ENCODE peak calls at places on chromosome 2, in six cellular contexts. W is testis, M is stomach, D is tibial nerve, E is breast epithelium, Y is esophagus squamous epithelium. P is an unnamed sample. For H3K9me3, the result is how much of the 10 kb centered on the place peaks cover.

GRCh38 chr2:98087447-98088065 is 589 bp downstream of the VWA3B start:
- DNase-seq in W (no peak), M (no peak), Y (no peak), E (no peak), D (no peak), P (no peak)

GRCh38 chr2:218852911-218853667 is 6.5 kb upstream of the WNT6 start:
- DNase-seq in E (peak), D (peak), W (peak), M (peak), Y (no peak), P (no peak)

GRCh38 chr2:160221391-160222276 is 21.6 kb upstream of the ITGB6 start:
- DNase-seq in W (no peak), Y (no peak), E (peak), M (peak), D (no peak), P (peak)

GRCh38 chr2:72023678-72024390 is 123.8 kb downstream of the CYP26B1 start:
- DNase-seq in E (no peak), M (peak), D (no peak), W (no peak), Y (no peak), P (no peak)

GRCh38 chr2:203869207-203869606 is 1.6 kb downstream of the CTLA4 start:
- DNase-seq in W (no peak), Y (no peak), E (no peak), M (no peak), D (no peak), P (no peak)

GRCh38 chr2:237165405-237166276 is 80.0 kb downstream of the COPS8 start:
- DNase-seq in M (no peak), E (no peak), D (peak), Y (no peak), W (no peak), P (no peak)

GRCh38 chr2:66532972-66533868 is 98.3 kb downstream of the MEIS1 start:
- DNase-seq in E (no peak), Y (no peak), M (no peak), W (no peak), D (no peak), P (no peak)

GRCh38 chr2:27489118-27489497 is 435 bp downstream of the IFT172 start:
- DNase-seq in W (peak), M (no peak), Y (no peak), D (no peak), E (no peak), P (no peak)

GRCh38 chr2:167181134-167181533 is 292.9 kb downstream of the XIRP2 start:
- DNase-seq in E (no peak), M (no peak), W (no peak), Y (no peak), D (no peak), P (no peak)

GRCh38 chr2:161077367-161078210 is 82.6 kb upstream of the TANK start:
- DNase-seq in Y (no peak), D (peak), W (peak), E (no peak), M (no peak), P (no peak)

GRCh38 chr2:205684871-205685313 is 2.6 kb downstream of the NRP2 start:
- DNase-seq in M (no peak), W (no peak), D (no peak), Y (no peak), E (no peak), P (no peak)

GRCh38 chr2:109623923-109624322 is 9.8 kb downstream of the SOWAHC start:
- DNase-seq in E (no peak), D (no peak), W (no peak), Y (no peak), M (no peak), P (no peak)

GRCh38 chr2:236169151-236169721 is 1.1 kb upstream of the GBX2 start:
- DNase-seq in D (no peak), Y (no peak), W (no peak), E (no peak), M (no peak), P (no peak)

GRCh38 chr2:222311978-222312738 is 13.4 kb upstream of the PAX3 start:
- DNase-seq in D (no peak), Y (no peak), W (no peak), M (no peak), E (no peak), P (peak)

GRCh38 chr2:22340711-22341110 is 1044.3 kb upstream of the KLHL29 start:
- DNase-seq in M (no peak), E (no peak), D (no peak), Y (no peak), W (no peak), P (no peak)

GRCh38 chr2:238134393-238134785 is 4.1 kb upstream of the KLHL30 start:
- DNase-seq in M (no peak), D (no peak), E (no peak), Y (no peak), W (no peak), P (no peak)

GRCh38 chr2:9967053-9967775 is 15.7 kb downstream of the GRHL1 start:
- DNase-seq in M (no peak), D (no peak), Y (no peak), E (no peak), W (no peak), P (no peak)

GRCh38 chr2:25939257-25939668 is 43.0 kb downstream of the KIF3C start:
- DNase-seq in W (no peak), M (no peak), E (no peak), Y (no peak), D (no peak), P (no peak)

GRCh38 chr2:127106457-127106997 is 427 bp downstream of the BIN1 start:
- DNase-seq in D (no peak), E (peak), M (peak), Y (no peak), W (no peak), P (no peak)

GRCh38 chr2:137383391-137383790 is 580.9 kb upstream of the HNMT start:
- DNase-seq in W (peak), M (no peak), D (no peak), E (no peak), Y (no peak), P (no peak)

GRCh38 chr2:29009711-29010677 is 28.9 kb downstream of the TOGARAM2 start:
- DNase-seq in E (no peak), D (no peak), M (no peak), W (no peak), Y (no peak), P (no peak)

GRCh38 chr2:235419996-235420395 is 73.8 kb upstream of the AGAP1 start:
- DNase-seq in W (no peak), D (no peak), M (no peak), E (no peak), Y (no peak), P (no peak)

GRCh38 chr2:240469239-240469636 is 33.8 kb downstream of the GPC1 start:
- DNase-seq in M (no peak), E (no peak), D (no peak), Y (no peak), W (no peak), P (peak)

GRCh38 chr2:164044637-164045036 is 308.8 kb upstream of the FIGN start:
- DNase-seq in W (no peak), Y (no peak), E (peak), M (no peak), D (no peak), P (peak)

GRCh38 chr2:150788741-150789140 is 301.3 kb upstream of the RND3 start:
- DNase-seq in Y (no peak), D (no peak), E (no peak), M (no peak), W (no peak), P (no peak)

GRCh38 chr2:191620144-191620543 is 57.8 kb upstream of the NABP1 start:
- DNase-seq in M (no peak), D (no peak), W (no peak), E (no peak), Y (no peak), P (no peak)

GRCh38 chr2:31354837-31355236 is 59.7 kb downstream of the XDH start:
- DNase-seq in Y (no peak), D (no peak), W (no peak), E (no peak), M (no peak), P (no peak)

GRCh38 chr2:77831068-77831467 is 308.9 kb upstream of the LRRTM4 start:
- DNase-seq in Y (no peak), D (no peak), W (no peak), E (no peak), M (no peak), P (no peak)

GRCh38 chr2:165609672-165610071 is 140.2 kb downstream of the CSRNP3 start:
- DNase-seq in D (no peak), M (no peak), W (no peak), E (no peak), Y (no peak), P (no peak)

GRCh38 chr2:10584242-10584753 is 105.5 kb downstream of the NOL10 start:
- DNase-seq in E (no peak), Y (no peak), D (no peak), W (no peak), M (no peak), P (no peak)

GRCh38 chr2:107325983-107326786 is 440.2 kb upstream of the ST6GAL2 start:
- DNase-seq in M (no peak), E (no peak), Y (no peak), D (peak), W (peak), P (peak)

GRCh38 chr2:11875481-11875880 is 129.0 kb downstream of the LPIN1 start:
- DNase-seq in M (no peak), E (no peak), Y (no peak), D (no peak), W (no peak), P (no peak)

GRCh38 chr2:195923889-195924288 is 144.7 kb downstream of the DNAH7 start:
- DNase-seq in E (no peak), M (no peak), W (no peak), D (no peak), Y (no peak), P (no peak)

DNA sequence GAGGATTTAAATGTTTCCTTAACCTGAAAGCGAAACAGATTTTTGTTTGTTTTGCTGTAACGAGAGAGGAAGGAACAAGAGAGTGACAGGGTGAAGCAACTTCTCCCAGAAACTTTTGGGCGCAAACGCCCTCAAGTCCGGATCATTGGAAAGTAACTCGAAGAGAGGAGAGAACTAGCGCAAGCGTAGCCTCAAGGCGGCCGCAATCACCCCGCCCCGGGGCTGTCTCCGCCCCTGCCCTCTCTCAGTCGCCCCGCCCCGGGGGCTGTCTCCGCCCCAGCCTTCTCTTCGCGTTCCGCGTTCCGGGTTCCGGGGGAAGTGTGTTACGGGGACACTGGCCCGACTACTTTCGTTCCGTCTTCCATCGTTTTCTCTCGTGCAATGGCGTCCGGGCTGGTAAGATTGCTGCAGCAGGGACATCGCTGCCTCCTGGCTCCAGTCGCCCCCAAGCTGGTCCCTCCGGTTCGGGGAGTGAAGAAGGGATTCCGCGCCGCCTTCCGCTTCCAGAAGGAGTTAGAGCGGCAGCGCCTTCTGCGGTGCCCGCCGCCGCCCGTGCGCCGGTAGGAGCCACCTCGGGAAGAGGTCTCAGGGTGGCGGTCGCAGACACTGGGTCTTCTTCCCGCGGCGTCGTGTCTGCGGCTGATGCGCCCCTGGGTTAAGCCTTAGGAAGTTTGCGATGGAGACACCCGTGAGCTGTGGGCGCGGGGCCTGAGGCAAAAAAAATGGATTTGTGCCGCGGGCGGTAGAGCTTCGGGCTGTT is at the start of gene MRPL44:
- DNase-seq in W (peak), D (peak), Y (peak), M (peak), E (peak), P (peak)
- TF ChIP-seq POLR2A in W (peak), D (peak), Y (peak), M (no peak), E (peak), P (peak)

DNA sequence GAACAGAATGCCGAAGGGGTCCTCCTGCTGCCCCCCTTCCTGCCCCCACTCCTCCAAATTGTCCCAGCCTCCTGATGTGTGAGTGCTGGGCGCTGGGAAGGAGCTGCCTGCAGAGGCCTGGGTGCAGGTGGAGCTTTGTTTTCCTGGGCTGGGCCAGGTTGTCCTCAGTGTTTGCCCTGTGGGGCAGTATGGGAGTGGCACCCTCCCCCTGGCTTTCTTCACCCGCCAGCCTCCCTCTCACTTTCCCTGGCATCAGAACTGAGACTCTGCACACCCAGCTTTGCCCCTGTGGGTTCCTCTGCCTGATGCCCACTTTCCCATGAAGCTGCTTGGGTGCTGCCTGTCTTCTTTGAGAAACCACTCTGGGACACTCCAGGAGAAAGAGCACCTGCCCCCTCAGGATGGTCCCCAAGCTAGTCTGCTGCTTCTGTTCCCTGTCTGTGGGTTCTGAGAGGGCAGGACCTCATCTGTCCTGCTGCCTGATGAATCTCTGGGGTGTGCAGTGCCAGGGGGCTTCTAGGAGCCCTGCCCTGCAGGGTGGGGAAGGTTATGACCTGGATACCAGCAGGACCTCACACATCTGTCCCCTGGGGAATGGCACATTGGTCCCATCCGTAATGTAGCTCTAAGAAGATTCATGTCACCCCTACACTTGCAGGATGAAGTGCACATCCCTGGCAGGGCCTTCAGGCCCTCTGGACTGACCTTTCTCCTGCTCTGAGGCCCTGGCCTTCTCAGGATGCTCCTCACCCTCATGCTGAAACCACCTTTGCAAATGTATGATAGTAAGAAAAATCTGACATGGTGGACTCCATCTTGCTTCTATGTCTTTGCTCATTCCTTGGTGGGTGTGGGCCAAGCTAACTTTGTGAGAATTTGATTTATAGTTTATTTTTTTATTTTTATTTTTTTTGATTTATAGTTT is 146.8 kb upstream of the HS6ST1 start:
- DNase-seq in Y (no peak), W (peak), D (no peak), M (peak), E (no peak), P (peak)
- H3K9me3 ChIP-seq in Y (under half), W (under half), D (under half), M (under half), E (under half), P (under half)

DNA sequence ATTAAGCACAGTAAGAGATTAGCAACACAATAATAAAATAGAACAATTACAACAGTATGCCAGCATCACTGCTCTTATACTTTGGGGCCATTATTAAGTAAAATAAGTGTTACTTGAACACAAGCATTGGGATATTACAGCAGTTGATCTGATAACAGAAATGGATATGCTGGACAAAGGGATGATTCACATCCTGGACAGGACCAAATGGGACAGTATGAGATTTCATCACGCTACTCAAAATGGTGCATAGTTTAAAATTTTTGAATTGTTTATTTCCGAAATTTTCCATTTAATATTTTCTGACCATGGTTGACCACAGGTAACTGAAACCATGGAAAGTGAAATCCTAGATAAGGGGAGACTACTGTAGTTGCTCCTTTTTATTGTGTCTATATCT is 138.2 kb downstream of the UBR3 start:
- DNase-seq in D (no peak), M (no peak), Y (no peak), E (no peak), W (no peak), P (no peak)
- TF ChIP-seq CTCF in D (no peak), M (no peak), Y (no peak), E (no peak), W (no peak), P (no peak)

GRCh38 chr2:172698041-172698863 is 37.4 kb upstream of the RAPGEF4 start:
- DNase-seq in W (no peak), M (no peak), E (no peak), Y (no peak), D (no peak), P (no peak)

GRCh38 chr2:172693037-172693436 is 42.6 kb upstream of the RAPGEF4 start:
- DNase-seq in W (no peak), M (peak), D (no peak), E (no peak), Y (no peak), P (peak)

DNA sequence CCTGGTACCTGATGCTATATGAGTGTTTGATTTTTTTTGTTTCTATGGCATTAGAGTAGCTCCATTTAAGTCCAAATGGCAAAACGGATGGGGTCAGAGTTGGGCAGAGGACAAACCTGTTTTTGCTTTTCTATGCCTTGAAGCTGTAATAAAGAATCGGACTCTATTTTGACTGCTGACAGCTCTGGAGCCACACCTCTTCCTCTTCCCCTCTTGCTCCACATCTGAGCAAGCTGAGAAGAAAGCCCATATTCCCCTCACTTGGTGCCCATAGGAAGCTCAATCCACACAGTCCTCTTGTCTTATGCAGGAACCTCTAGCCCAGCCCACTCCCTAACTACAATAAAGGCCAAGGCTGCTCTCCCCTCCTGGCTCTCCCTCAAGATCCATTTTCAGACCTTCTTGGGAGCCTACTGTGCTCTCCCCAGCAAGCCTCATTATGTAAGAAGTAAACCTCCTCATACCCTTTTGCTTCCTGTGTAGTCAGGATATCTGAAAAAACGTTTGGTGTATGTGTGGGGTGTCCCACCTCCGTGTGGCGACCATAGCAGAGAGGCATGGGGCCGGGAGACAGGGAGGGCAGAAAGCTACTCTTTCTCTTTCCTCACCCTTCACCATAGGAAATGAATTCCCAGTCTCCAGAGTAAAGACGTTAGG is 42.0 kb upstream of the RAPGEF4 start:
- DNase-seq in M (no peak), E (no peak), D (no peak), W (no peak), Y (no peak), P (no peak)
- TF ChIP-seq POLR2A in M (no peak), E (no peak), D (no peak), W (no peak), Y (no peak), P (no peak)

DNA sequence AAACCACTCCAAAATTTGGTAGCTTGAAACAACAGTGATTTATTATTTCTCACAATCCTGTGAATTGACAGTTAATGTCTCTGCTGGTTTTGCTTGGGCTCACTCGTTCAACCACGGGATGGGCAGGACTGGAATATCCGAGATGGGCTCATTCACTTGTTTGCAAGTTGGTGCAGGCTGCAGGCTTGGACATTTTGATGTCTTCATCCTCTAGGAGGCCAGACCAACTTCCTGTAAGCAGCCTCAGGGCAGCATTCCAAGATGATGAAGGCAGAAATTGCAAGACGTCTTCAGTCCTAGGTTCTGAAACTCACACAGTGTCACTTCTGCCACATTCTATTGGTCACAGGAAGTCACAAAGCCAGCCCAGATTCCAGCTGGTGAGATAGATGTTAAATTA is 47.1 kb downstream of the GPR39 start:
- DNase-seq in Y (no peak), W (no peak), E (no peak), D (no peak), M (no peak), P (no peak)
- H3K9me3 ChIP-seq in Y (under half), W (under half), E (under half), D (under half), M (under half), P (under half)

DNA sequence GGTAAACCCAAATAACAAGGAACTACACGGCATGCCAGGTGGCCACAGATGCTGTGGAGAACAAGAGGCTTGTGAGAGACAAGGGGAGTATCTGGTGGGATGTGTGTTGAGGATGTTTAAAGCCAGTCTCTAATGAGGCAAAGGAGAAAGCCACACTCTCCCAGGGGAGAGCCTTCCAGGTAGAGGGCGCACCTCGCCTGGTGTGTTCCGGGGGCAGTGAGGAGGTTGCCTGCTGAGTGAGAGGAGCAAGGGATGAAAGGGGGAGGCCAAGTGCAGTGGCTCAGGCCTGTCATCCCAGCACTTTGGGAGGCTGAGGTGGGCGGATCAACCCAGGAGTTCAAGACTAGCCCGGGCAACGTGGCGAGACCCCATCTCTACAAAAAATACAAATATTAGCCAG is 16.2 kb downstream of the SAG start:
- DNase-seq in D (no peak), W (no peak), M (no peak), Y (no peak), E (no peak), P (no peak)
- TF ChIP-seq CTCF in D (no peak), W (no peak), M (no peak), Y (no peak), E (no peak), P (no peak)

P was measured in heart left ventricle.